ENCODE peak calls at places on chromosomes 1 and 21, in five cellular contexts. C, E, F, Y and M are unnamed samples.

GRCh38 chr21:32515869-32516268 is 69.5 kb downstream of the TCP10L start:
- DNase-seq in C (no peak), E (no peak), F (no peak), Y (no peak), M (peak; percentile 51)

GRCh38 chr1:43997295-43997694 is 5.9 kb downstream of the CCDC24 start:
- DNase-seq in C (no peak), E (no peak), F (no peak), Y (no peak), M (no peak)

GRCh38 chr1:151196292-151196800 is 2.0 kb upstream of the PIP5K1A start:
- DNase-seq in C (no peak), E (peak; percentile 66), F (peak; percentile 91), Y (peak; percentile 93), M (peak; percentile 95)

GRCh38 chr1:3638676-3639075 is 11.2 kb downstream of the WRAP73 start:
- DNase-seq in C (no peak), E (no peak), F (no peak), Y (no peak), M (no peak)

GRCh38 chr1:94736549-94736948 is 83.6 kb upstream of the SLC44A3 start:
- DNase-seq in C (no peak), E (no peak), F (no peak), Y (no peak), M (no peak)

GRCh38 chr1:35097224-35097623 is 18.0 kb downstream of the ZMYM1 start:
- DNase-seq in C (no peak), E (peak; percentile 8), F (no peak), Y (no peak), M (no peak)

GRCh38 chr1:184315254-184315653 is 71.6 kb upstream of the C1orf21 start:
- DNase-seq in C (no peak), E (peak; percentile 75), F (no peak), Y (no peak), M (peak; percentile 17)

GRCh38 chr1:231626951-231627614 is 493 bp downstream of the DISC1 start:
- DNase-seq in C (peak; percentile 24), E (no peak), F (peak; percentile 65), Y (peak; percentile 19), M (peak; percentile 51)

GRCh38 chr1:234589854-234590620 is 19.9 kb downstream of the IRF2BP2 start:
- DNase-seq in C (no peak), E (no peak), F (no peak), Y (no peak), M (peak; percentile 72)

GRCh38 chr1:153527023-153527724 is 8.6 kb downstream of the S100A6 start:
- DNase-seq in C (no peak), E (no peak), F (no peak), Y (no peak), M (peak; percentile 98)

GRCh38 chr1:169809370-169810095 is 14.8 kb upstream of the METTL18 start:
- DNase-seq in C (no peak), E (peak; percentile 4), F (peak; percentile 60), Y (peak; percentile 43), M (peak; percentile 60)

GRCh38 chr1:224082146-224082545 is 31.8 kb upstream of the FBXO28 start:
- DNase-seq in C (no peak), E (no peak), F (no peak), Y (no peak), M (no peak)

GRCh38 chr1:16922885-16923431 is 1.2 kb downstream of the CROCC start:
- DNase-seq in C (no peak), E (no peak), F (no peak), Y (no peak), M (no peak)

GRCh38 chr1:75632350-75632949 is 21.5 kb upstream of the SLC44A5 start:
- DNase-seq in C (no peak), E (peak; percentile 15), F (no peak), Y (peak; percentile 22), M (peak; percentile 58)

GRCh38 chr1:218351617-218352438 is 6.7 kb downstream of the TGFB2 start:
- DNase-seq in C (no peak), E (no peak), F (no peak), Y (peak; percentile 64), M (peak; percentile 70)

GRCh38 chr21:39671986-39672385 is 59.2 kb downstream of the B3GALT5 start:
- DNase-seq in C (no peak), E (no peak), F (no peak), Y (no peak), M (no peak)

GRCh38 chr1:36346741-36347370 is 23.4 kb upstream of the EVA1B start:
- DNase-seq in C (no peak), E (no peak), F (no peak), Y (no peak), M (no peak)

GRCh38 chr1:109250454-109251276 is 1.3 kb downstream of the CELSR2 start:
- DNase-seq in C (no peak), E (no peak), F (no peak), Y (no peak), M (no peak)

GRCh38 chr1:198903203-198903602 is 264.4 kb downstream of the PTPRC start:
- DNase-seq in C (no peak), E (no peak), F (no peak), Y (no peak), M (peak; percentile 66)

GRCh38 chr1:15858069-15858670 is 10.7 kb downstream of the SPEN start:
- DNase-seq in C (no peak), E (no peak), F (no peak), Y (no peak), M (no peak)

GRCh38 chr1:227306689-227307088 is 11.6 kb downstream of the CDC42BPA start:
- DNase-seq in C (no peak), E (no peak), F (no peak), Y (no peak), M (no peak)

GRCh38 chr1:36988741-36989193 is 45.5 kb downstream of the GRIK3 start:
- DNase-seq in C (no peak), E (no peak), F (no peak), Y (no peak), M (no peak)

GRCh38 chr1:43172532-43172972 is 422 bp downstream of the CFAP57 start:
- DNase-seq in C (peak; percentile 80), E (peak; percentile 67), F (peak; percentile 78), Y (peak; percentile 84), M (peak; percentile 86)

GRCh38 chr21:18384771-18385170 is 18.8 kb downstream of the TMPRSS15 start:
- DNase-seq in C (no peak), E (no peak), F (no peak), Y (peak; percentile 2), M (peak; percentile 51)

GRCh38 chr1:216750031-216750627 is 26.9 kb upstream of the ESRRG start:
- DNase-seq in C (no peak), E (peak; percentile 19), F (peak; percentile 7), Y (peak; percentile 36), M (peak; percentile 72)

GRCh38 chr1:54118704-54119103 is 34.1 kb downstream of the CDCP2 start:
- DNase-seq in C (no peak), E (no peak), F (no peak), Y (peak; percentile 48), M (no peak)

GRCh38 chr1:30280572-30280971 is 442.8 kb downstream of the MATN1 start:
- DNase-seq in C (no peak), E (no peak), F (no peak), Y (no peak), M (no peak)

GRCh38 chr1:39086386-39087108 is 60.4 kb downstream of the NDUFS5 start:
- DNase-seq in C (no peak), E (no peak), F (no peak), Y (no peak), M (no peak)

GRCh38 chr1:91755176-91755575 is 130.8 kb downstream of the TGFBR3 start:
- DNase-seq in C (no peak), E (peak; percentile 81), F (peak; percentile 78), Y (no peak), M (no peak)

GRCh38 chr1:8018492-8019228 is 7.4 kb downstream of the ERRFI1 start:
- DNase-seq in C (no peak), E (no peak), F (no peak), Y (no peak), M (no peak)
- TF ChIP-seq CTCF in C (no peak), E (no peak), F (no peak), Y (no peak), M (no peak)

DNA sequence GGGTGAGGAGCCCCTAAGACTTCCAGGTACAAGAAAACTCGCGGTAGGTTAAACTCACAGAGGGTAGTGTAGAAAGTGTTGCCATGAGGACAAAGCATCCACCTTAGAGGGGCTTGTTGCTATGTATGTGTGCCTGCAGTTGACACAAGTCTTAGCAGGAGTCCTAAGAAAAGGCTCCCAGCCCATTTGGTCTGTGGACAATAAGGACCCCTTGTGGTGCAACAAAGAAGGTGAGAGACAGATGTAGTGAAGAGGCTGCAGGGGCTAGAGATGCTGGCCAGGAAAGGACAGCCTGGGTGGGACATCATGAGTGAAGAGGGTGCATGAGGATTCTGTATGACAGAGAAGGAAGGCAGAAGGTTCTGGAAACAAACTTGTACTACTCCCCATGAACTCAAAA is 36.3 kb upstream of the IL10 start:
- DNase-seq in C (no peak), E (no peak), F (peak; percentile 22), Y (peak; percentile 30), M (peak; percentile 67)
- TF ChIP-seq CTCF in C (peak; percentile 40), E (peak; percentile 38), F (no peak), Y (no peak), M (peak; percentile 30)

DNA sequence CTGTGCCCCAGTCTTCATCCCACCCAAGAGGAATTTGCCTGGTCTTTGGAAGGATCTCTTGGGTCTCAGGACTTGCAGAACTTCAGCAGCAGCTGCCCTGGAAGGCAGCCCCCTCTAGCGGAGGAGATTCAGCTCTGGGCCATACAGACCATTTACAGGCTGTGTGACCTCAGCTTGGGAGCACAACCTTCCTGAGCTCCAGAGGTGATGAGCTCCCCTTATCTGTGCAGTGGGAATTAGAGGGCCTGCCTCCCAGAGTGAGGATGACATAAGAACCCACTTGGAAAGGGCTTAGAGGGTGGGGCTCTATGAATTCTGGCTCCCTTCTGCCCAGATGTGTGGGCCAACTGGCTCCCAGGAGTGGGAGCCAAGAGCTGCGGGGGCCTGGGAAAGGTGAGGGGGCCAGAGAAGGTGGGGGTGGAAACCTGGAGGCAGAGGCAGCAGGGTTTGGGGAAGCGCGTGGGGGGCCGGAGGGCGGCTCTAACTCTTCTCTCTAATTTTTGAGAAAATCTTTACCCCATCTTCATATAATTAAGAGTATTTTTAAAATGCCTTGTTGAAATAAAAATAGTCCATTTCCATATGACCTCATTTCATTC is 21.4 kb downstream of the EPHB2 start:
- DNase-seq in C (no peak), E (no peak), F (no peak), Y (peak; percentile 43), M (no peak)
- TF ChIP-seq CTCF in C (no peak), E (peak; percentile 49), F (no peak), Y (peak; percentile 32), M (no peak)

GRCh38 chr1:11481019-11481418 is 2.1 kb downstream of the DISP3 start:
- DNase-seq in C (no peak), E (no peak), F (no peak), Y (no peak), M (no peak)
- TF ChIP-seq CTCF in C (no peak), E (no peak), F (no peak), Y (no peak), M (no peak)